ENCODE peak calls at places on chromosomes 13 and 19, in seven cellular contexts. I, T, X, S, R, Y and C are unnamed samples.
A peak's percentile ranks its signal among the peaks of the same experiment; 100 is the strongest.

GRCh38 chr13:91381371-91381770 is 17.1 kb upstream of the GPC5 start:
- DNase-seq in Y (no peak), X (peak; percentile 21), S (no peak), T (no peak), I (peak; percentile 51), R (no peak), C (no peak)

GRCh38 chr13:44236370-44236769 is 137.3 kb upstream of the SERP2 start:
- DNase-seq in T (no peak), X (no peak), R (no peak), I (no peak), S (no peak), Y (no peak), C (no peak)

GRCh38 chr13:105627270-105627669 is 908.2 kb downstream of the EFNB2 start:
- DNase-seq in Y (no peak), T (no peak), X (no peak), I (no peak), R (no peak), S (no peak), C (no peak)

GRCh38 chr13:34682406-34682805 is 259.7 kb upstream of the NBEA start:
- DNase-seq in R (no peak), Y (no peak), S (no peak), X (no peak), I (no peak), T (no peak), C (no peak)

GRCh38 chr19:27675771-27676170 is 1537.2 kb downstream of the UQCRFS1 start:
- DNase-seq in S (no peak), R (no peak), Y (no peak), I (no peak), X (no peak), T (no peak), C (no peak)

GRCh38 chr13:45880242-45880641 is 28.7 kb upstream of the SIAH3 start:
- DNase-seq in I (no peak), S (no peak), X (no peak), Y (no peak), R (no peak), T (no peak), C (no peak)

GRCh38 chr13:98462946-98463345 is 114.0 kb downstream of the STK24 start:
- DNase-seq in T (no peak), R (peak; percentile 41), S (no peak), I (no peak), X (no peak), Y (no peak), C (no peak)

GRCh38 chr13:43937839-43938238 is 58.1 kb downstream of the LACC1 start:
- DNase-seq in S (no peak), Y (no peak), X (no peak), R (no peak), I (no peak), T (no peak), C (no peak)

GRCh38 chr19:17227798-17228367 is 1.9 kb downstream of the OCEL1 start:
- DNase-seq in T (no peak), Y (no peak), I (no peak), X (no peak), R (no peak), S (peak; percentile 63), C (no peak)

DNA sequence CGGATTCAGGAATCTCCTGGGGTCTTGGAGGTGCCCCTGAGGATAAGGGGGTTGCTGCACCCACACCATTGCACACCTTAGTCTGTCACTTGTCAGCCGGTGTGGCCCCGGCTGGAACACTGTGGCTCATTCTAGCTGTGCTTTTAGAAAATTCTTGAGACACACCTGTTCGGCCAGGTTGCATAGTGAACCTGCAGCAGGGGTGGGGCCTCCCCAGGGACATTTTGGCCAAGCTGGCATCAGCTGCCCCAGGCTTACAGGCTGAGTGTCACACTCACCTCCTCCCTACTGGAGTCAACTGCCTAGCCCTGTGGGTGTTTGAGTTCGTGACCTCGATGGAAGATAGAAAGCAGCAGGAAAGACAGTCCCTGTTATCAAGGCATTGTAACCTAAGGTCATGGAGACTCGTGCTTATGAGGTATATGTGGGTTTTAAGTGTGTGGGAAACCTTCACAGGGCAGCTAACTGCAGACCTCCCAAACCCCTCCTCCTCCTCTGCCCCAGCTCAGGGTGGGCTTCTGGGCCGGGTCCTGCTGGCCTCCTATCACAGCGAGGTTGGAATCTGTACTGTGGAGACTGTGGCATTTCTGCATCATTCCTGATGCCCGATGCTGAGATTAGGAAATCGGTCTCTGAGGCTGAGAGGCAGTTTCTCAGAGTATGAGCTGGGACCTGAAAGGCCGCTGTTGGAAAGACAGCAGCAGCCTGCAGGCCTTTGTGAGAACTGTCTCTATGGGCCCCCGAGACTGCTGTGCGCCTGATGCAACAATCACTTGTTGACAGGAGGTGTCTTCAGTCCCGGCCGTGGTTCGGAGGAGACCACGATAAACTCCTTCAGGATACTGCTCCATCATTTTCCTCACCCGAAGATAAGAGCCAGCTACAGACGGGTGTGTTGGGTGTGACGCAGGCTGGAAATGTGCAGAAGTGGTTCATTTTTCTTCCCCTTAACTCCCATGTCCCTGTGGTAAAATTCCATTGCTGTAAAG is 72.2 kb downstream of the ATP11A start:
- DNase-seq in S (no peak), R (no peak), Y (no peak), T (no peak), X (no peak), I (no peak), C (no peak)
- TF ChIP-seq CTCF in S (no peak), R (no peak), Y (no peak), T (no peak), X (no peak), I (no peak), C (no peak)

GRCh38 chr13:63636231-63636993 is 2220.8 kb upstream of the PCDH20 start:
- DNase-seq in X (no peak), Y (no peak), I (peak; percentile 10), R (no peak), S (no peak), T (peak; percentile 5), C (peak; percentile 5)
- TF ChIP-seq CTCF in X (no peak), Y (no peak), I (no peak), R (no peak), S (no peak), T (no peak), C (no peak)

DNA sequence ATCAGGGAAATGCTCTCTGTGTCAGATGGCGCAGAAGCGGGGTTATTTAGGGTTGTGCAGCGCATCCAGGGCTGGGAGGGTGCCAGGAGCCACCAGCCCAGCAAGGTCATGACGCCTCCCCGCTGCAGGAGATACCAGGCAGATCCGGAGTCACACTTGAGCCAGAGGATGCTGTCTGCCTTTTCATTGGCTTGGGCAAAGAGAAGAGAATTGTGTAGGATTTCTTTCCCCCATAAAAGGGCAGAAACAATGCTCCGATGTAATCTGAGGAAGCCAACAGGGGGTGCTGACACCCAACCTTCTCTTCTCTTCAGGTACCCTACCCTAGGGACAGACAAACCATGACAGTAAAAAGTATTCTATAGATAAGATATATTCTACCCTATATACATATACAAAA is 346.4 kb downstream of the TSHZ3 start:
- DNase-seq in Y (no peak), R (no peak), S (no peak), X (peak; percentile 7), I (no peak), T (no peak), C (no peak)
- TF ChIP-seq CTCF in Y (no peak), R (no peak), S (no peak), X (no peak), I (no peak), T (no peak), C (no peak)

DNA sequence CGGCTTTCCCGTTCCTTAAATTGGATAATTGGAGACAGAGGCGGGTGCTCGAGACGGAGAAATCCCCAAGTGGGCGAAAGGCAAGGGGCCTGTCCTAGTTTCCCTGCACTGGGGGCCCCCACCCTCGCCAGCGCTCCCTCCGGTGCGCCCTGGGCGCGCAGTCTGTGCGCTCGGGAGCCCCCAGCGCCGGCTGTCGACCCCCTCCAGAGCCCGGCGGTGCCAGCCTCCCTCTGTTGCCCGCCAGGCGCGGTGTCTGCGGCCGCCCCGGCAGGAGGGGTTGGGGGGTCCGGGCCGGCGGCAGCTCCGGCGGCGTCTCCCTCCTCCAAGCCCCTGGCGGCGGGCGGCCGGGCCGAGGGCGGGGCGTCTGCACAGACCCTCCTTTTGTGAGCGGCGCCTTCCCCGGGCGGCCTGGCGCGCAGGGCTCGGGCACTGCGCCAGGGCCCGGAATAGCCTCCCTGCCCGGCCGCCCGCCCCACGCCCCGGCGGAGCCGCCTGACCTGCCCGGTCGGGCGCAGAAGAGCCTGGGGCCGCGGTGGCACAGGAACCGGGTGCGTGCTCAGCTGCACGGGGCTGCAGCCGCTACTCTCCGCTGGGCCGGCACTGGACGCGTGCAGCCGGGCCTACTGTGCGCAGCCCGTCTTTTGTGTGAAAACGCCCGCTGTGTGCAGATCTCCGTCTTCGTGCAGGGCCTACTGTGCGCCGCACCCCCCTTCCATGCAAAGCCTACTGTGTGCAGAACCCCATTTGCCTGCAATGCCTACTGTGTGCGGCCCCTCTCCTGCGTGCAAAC is 13.2 kb downstream of the GADD45B start:
- DNase-seq in T (no peak), X (peak; percentile 65), Y (peak; percentile 66), R (peak; percentile 88), I (peak; percentile 58), S (peak; percentile 83), C (peak; percentile 67)
- TF ChIP-seq CTCF in T (no peak), X (no peak), Y (no peak), R (no peak), I (no peak), S (no peak), C (no peak)

GRCh38 chr13:20363162-20363561 is 131.0 kb upstream of the GJB6 start:
- DNase-seq in X (no peak), R (no peak), S (no peak), T (no peak), Y (no peak), I (no peak), C (no peak)
- TF ChIP-seq CTCF in X (no peak), R (no peak), S (no peak), T (no peak), Y (no peak), I (no peak), C (no peak)

DNA sequence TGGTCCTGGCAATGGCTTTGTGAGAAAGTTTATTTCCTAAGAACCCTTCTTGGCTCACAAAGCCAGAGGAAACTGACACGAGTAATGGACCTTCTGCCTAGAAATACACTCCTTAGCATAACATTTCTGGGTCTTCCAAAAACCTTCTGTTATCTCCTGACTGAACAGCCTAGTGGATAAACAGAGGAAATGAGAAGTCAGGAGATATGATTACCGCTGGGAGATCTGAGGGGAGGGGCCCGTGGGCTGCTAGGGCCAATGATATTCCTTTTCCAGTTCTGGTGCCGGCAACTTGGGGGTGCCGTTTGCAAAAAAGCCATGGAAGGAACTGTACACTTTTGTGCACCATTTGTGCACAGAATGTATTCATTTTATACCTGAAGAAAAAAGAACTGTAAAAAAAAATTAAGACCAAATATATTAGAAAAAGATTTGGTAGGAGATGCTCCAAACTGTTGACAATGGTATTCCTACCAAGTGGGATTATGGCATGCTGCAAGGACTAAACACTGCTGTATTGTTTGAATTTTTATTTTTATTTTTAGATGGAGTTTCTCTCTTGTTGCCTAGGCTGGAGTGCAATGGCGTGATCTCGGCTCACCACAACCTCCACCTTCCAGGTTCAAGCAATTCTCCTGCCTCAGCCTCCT is 4.7 kb upstream of the SPC24 start:
- DNase-seq in S (no peak), Y (no peak), X (no peak), I (no peak), T (no peak), R (no peak), C (no peak)
- TF ChIP-seq CTCF in S (no peak), Y (no peak), X (no peak), I (no peak), T (no peak), R (no peak), C (no peak)